ENCODE peak calls at places on chromosomes 7 and 10, in nine cellular contexts. One of them, this sample, is unnamed.

GRCh38 chr10:132984801-132985545 is 42.6 kb upstream of the CFAP46 start:
- DNase-seq in fibroblast of mammary gland: no peak
- DNase-seq in fibroblast of the aortic adventitia: peak; percentile 19
- DNase-seq in esophagus muscularis mucosa: no peak
- DNase-seq in mammary epithelial cell: no peak
- DNase-seq in cardiac muscle cell: no peak
- DNase-seq in kidney: peak; percentile 62
- DNase-seq in ovary: no peak
- DNase-seq in AG04450: no peak
- DNase-seq in this sample: no peak

GRCh38 chr7:78967046-78967445 is 486.4 kb downstream of the MAGI2 start:
- DNase-seq in kidney: no peak
- DNase-seq in fibroblast of the aortic adventitia: no peak
- DNase-seq in esophagus muscularis mucosa: no peak
- DNase-seq in cardiac muscle cell: no peak
- DNase-seq in ovary: no peak
- DNase-seq in mammary epithelial cell: no peak
- DNase-seq in fibroblast of mammary gland: peak; percentile 5
- DNase-seq in AG04450: peak; percentile 23
- DNase-seq in this sample: peak; percentile 10

GRCh38 chr7:104264281-104264680 is 56.5 kb upstream of the ORC5 start:
- DNase-seq in cardiac muscle cell: peak; percentile 4
- DNase-seq in fibroblast of mammary gland: peak; percentile 86
- DNase-seq in mammary epithelial cell: peak; percentile 65
- DNase-seq in AG04450: no peak
- DNase-seq in kidney: no peak
- DNase-seq in ovary: no peak
- DNase-seq in esophagus muscularis mucosa: no peak
- DNase-seq in fibroblast of the aortic adventitia: peak; percentile 59
- DNase-seq in this sample: peak; percentile 22

GRCh38 chr10:8150401-8150905 is 96.0 kb downstream of the GATA3 start:
- DNase-seq in cardiac muscle cell: peak; percentile 49
- DNase-seq in ovary: no peak
- DNase-seq in AG04450: no peak
- DNase-seq in esophagus muscularis mucosa: no peak
- DNase-seq in kidney: no peak
- DNase-seq in fibroblast of mammary gland: no peak
- DNase-seq in fibroblast of the aortic adventitia: no peak
- DNase-seq in mammary epithelial cell: no peak
- DNase-seq in this sample: peak; percentile 15

GRCh38 chr10:28592953-28593352 is 60.0 kb downstream of the WAC start:
- DNase-seq in fibroblast of the aortic adventitia: peak; percentile 73
- DNase-seq in esophagus muscularis mucosa: no peak
- DNase-seq in cardiac muscle cell: peak; percentile 58
- DNase-seq in ovary: no peak
- DNase-seq in fibroblast of mammary gland: peak; percentile 77
- DNase-seq in AG04450: peak; percentile 29
- DNase-seq in kidney: no peak
- DNase-seq in mammary epithelial cell: peak; percentile 68
- DNase-seq in this sample: peak; percentile 86

GRCh38 chr7:43834463-43835251 is 34.7 kb downstream of the MRPS24 start:
- DNase-seq in mammary epithelial cell: peak; percentile 66
- DNase-seq in cardiac muscle cell: peak; percentile 7
- DNase-seq in AG04450: no peak
- DNase-seq in fibroblast of mammary gland: peak; percentile 67
- DNase-seq in kidney: no peak
- DNase-seq in esophagus muscularis mucosa: no peak
- DNase-seq in fibroblast of the aortic adventitia: peak; percentile 21
- DNase-seq in ovary: no peak
- DNase-seq in this sample: peak; percentile 34

GRCh38 chr10:132702601-132703304 is 83.2 kb downstream of the NKX6-2 start:
- DNase-seq in fibroblast of the aortic adventitia: no peak
- DNase-seq in ovary: no peak
- DNase-seq in fibroblast of mammary gland: no peak
- DNase-seq in cardiac muscle cell: no peak
- DNase-seq in AG04450: no peak
- DNase-seq in kidney: peak; percentile 69
- DNase-seq in esophagus muscularis mucosa: no peak
- DNase-seq in mammary epithelial cell: no peak
- DNase-seq in this sample: no peak

GRCh38 chr10:34624323-34625153 is 190.6 kb downstream of the PARD3 start:
- DNase-seq in esophagus muscularis mucosa: peak; percentile 86
- DNase-seq in fibroblast of the aortic adventitia: no peak
- DNase-seq in kidney: no peak
- DNase-seq in cardiac muscle cell: no peak
- DNase-seq in fibroblast of mammary gland: no peak
- DNase-seq in AG04450: no peak
- DNase-seq in mammary epithelial cell: no peak
- DNase-seq in ovary: no peak
- DNase-seq in this sample: no peak

GRCh38 chr10:67629461-67629971 is 66.5 kb downstream of the CTNNA3 start:
- DNase-seq in mammary epithelial cell: peak; percentile 30
- DNase-seq in fibroblast of the aortic adventitia: peak; percentile 2
- DNase-seq in ovary: no peak
- DNase-seq in AG04450: no peak
- DNase-seq in kidney: no peak
- DNase-seq in fibroblast of mammary gland: no peak
- DNase-seq in esophagus muscularis mucosa: no peak
- DNase-seq in cardiac muscle cell: peak; percentile 8
- DNase-seq in this sample: peak; percentile 26

GRCh38 chr10:116699049-116699782 is 43.1 kb downstream of the HSPA12A start:
- DNase-seq in ovary: no peak
- DNase-seq in mammary epithelial cell: no peak
- DNase-seq in kidney: no peak
- DNase-seq in esophagus muscularis mucosa: no peak
- DNase-seq in cardiac muscle cell: no peak
- DNase-seq in fibroblast of the aortic adventitia: no peak
- DNase-seq in AG04450: no peak
- DNase-seq in fibroblast of mammary gland: no peak
- DNase-seq in this sample: no peak

GRCh38 chr7:105849122-105849855 is 27.1 kb downstream of the ATXN7L1 start:
- DNase-seq in fibroblast of mammary gland: peak; percentile 15
- DNase-seq in AG04450: no peak
- DNase-seq in mammary epithelial cell: peak; percentile 72
- DNase-seq in ovary: no peak
- DNase-seq in kidney: no peak
- DNase-seq in cardiac muscle cell: peak; percentile 12
- DNase-seq in esophagus muscularis mucosa: no peak
- DNase-seq in fibroblast of the aortic adventitia: no peak
- DNase-seq in this sample: peak; percentile 25

DNA sequence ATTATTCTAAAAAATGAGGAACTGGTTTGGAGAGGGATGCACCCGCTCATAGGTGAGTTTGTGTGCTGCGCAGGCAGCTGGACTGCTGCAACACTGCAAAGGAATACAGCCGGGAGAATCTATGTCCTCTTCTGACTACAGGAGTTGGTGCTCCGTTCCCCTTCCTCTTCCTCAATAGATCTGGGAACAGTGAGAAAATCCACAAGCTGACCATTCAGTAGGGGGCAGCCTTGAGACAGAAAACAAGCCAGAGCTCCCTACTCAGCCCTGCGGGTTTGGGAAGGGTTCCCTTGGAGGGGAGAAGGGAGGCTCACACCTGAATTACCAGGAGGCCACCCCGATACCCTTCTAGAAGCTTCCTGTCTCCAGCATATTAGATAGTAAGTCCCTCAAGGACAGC is 87.3 kb upstream of the FOXI2 start:
- DNase-seq in AG04450: no peak
- DNase-seq in kidney: no peak
- DNase-seq in mammary epithelial cell: no peak
- DNase-seq in fibroblast of mammary gland: peak; percentile 5
- DNase-seq in ovary: no peak
- DNase-seq in fibroblast of the aortic adventitia: no peak
- DNase-seq in cardiac muscle cell: no peak
- DNase-seq in esophagus muscularis mucosa: no peak
- DNase-seq in this sample: peak; percentile 8
- TF ChIP-seq CTCF in AG04450: no peak
- TF ChIP-seq CTCF in kidney: peak; percentile 16
- TF ChIP-seq CTCF in mammary epithelial cell: no peak
- TF ChIP-seq CTCF in fibroblast of mammary gland: peak; percentile 23
- TF ChIP-seq CTCF in ovary: no peak
- TF ChIP-seq CTCF in fibroblast of the aortic adventitia: no peak
- TF ChIP-seq CTCF in cardiac muscle cell: no peak
- TF ChIP-seq CTCF in esophagus muscularis mucosa: no peak
- TF ChIP-seq CTCF in this sample: peak; percentile 44

GRCh38 chr10:95544783-95545500 is 16.2 kb downstream of the SORBS1 start:
- DNase-seq in ovary: no peak
- DNase-seq in fibroblast of the aortic adventitia: no peak
- DNase-seq in mammary epithelial cell: no peak
- DNase-seq in cardiac muscle cell: no peak
- DNase-seq in AG04450: no peak
- DNase-seq in esophagus muscularis mucosa: no peak
- DNase-seq in fibroblast of mammary gland: no peak
- DNase-seq in kidney: no peak
- DNase-seq in this sample: no peak
- H3K4me3 ChIP-seq in ovary: no peak overlapping the region
- H3K4me3 ChIP-seq in fibroblast of the aortic adventitia: no peak overlapping the region
- H3K4me3 ChIP-seq in mammary epithelial cell: no peak overlapping the region
- H3K4me3 ChIP-seq in cardiac muscle cell: no peak overlapping the region
- H3K4me3 ChIP-seq in AG04450: no peak overlapping the region
- H3K4me3 ChIP-seq in esophagus muscularis mucosa: peak overlapping the region; percentile 14
- H3K4me3 ChIP-seq in fibroblast of mammary gland: no peak overlapping the region
- H3K4me3 ChIP-seq in kidney: no peak overlapping the region
- H3K4me3 ChIP-seq in this sample: no peak overlapping the region

DNA sequence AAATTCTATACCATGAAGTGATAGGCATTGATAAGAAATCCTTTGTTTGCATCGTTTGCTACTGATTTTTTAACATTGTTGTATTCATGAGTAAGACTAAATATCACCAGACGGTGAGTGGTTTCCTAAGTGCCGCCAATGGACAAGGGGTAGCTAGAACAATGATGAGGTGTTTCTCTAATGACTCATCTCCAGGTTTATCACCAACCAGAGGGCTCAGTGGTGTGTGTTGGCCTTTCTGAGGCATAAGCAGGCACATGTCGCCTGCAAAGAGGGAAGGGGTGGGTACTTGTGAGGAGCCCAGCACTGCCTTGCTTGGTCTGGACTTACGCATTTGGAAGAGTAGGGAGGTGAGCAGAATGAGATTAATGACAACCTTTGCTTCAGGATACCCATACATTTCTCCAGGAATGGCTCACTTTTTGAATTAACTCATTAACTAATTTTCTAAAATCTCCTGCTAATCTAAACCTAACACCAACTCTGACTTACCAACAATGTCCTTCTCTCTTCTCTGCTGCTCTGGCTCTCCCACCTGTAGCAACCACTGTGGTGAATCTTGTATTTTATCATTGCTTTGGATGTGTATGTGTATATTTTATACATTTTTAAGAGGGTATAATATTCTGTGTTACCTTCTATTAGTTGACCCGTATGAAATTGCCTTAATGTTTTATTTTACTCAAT is 722.6 kb downstream of the GRID1 start:
- DNase-seq in ovary: no peak
- DNase-seq in esophagus muscularis mucosa: no peak
- DNase-seq in kidney: no peak
- DNase-seq in fibroblast of the aortic adventitia: no peak
- DNase-seq in mammary epithelial cell: peak; percentile 87
- DNase-seq in cardiac muscle cell: no peak
- DNase-seq in fibroblast of mammary gland: peak; percentile 25
- DNase-seq in AG04450: no peak
- DNase-seq in this sample: no peak
- TF ChIP-seq CTCF in ovary: no peak
- TF ChIP-seq CTCF in esophagus muscularis mucosa: no peak
- TF ChIP-seq CTCF in kidney: no peak
- TF ChIP-seq CTCF in fibroblast of the aortic adventitia: no peak
- TF ChIP-seq CTCF in mammary epithelial cell: no peak
- TF ChIP-seq CTCF in cardiac muscle cell: no peak
- TF ChIP-seq CTCF in fibroblast of mammary gland: no peak
- TF ChIP-seq CTCF in AG04450: no peak
- TF ChIP-seq CTCF in this sample: no peak

GRCh38 chr10:110274629-110275028 is 30.1 kb downstream of the SMNDC1 start:
- DNase-seq in fibroblast of mammary gland: no peak
- DNase-seq in esophagus muscularis mucosa: no peak
- DNase-seq in mammary epithelial cell: no peak
- DNase-seq in cardiac muscle cell: no peak
- DNase-seq in kidney: no peak
- DNase-seq in fibroblast of the aortic adventitia: no peak
- DNase-seq in ovary: no peak
- DNase-seq in AG04450: no peak
- DNase-seq in this sample: peak; percentile 23

GRCh38 chr10:110275140-110275729 is 29.5 kb downstream of the SMNDC1 start:
- DNase-seq in kidney: no peak
- DNase-seq in esophagus muscularis mucosa: no peak
- DNase-seq in fibroblast of mammary gland: no peak
- DNase-seq in cardiac muscle cell: no peak
- DNase-seq in ovary: no peak
- DNase-seq in mammary epithelial cell: no peak
- DNase-seq in AG04450: no peak
- DNase-seq in fibroblast of the aortic adventitia: no peak
- DNase-seq in this sample: no peak

GRCh38 chr10:110274072-110274627 is 30.6 kb downstream of the SMNDC1 start:
- DNase-seq in esophagus muscularis mucosa: no peak
- DNase-seq in AG04450: no peak
- DNase-seq in ovary: no peak
- DNase-seq in kidney: no peak
- DNase-seq in mammary epithelial cell: peak; percentile 55
- DNase-seq in fibroblast of the aortic adventitia: no peak
- DNase-seq in cardiac muscle cell: no peak
- DNase-seq in fibroblast of mammary gland: no peak
- DNase-seq in this sample: no peak

GRCh38 chr10:110276603-110277002 is 28.1 kb downstream of the SMNDC1 start:
- DNase-seq in mammary epithelial cell: no peak
- DNase-seq in fibroblast of the aortic adventitia: no peak
- DNase-seq in esophagus muscularis mucosa: no peak
- DNase-seq in ovary: no peak
- DNase-seq in fibroblast of mammary gland: no peak
- DNase-seq in AG04450: no peak
- DNase-seq in kidney: no peak
- DNase-seq in cardiac muscle cell: no peak
- DNase-seq in this sample: no peak

DNA sequence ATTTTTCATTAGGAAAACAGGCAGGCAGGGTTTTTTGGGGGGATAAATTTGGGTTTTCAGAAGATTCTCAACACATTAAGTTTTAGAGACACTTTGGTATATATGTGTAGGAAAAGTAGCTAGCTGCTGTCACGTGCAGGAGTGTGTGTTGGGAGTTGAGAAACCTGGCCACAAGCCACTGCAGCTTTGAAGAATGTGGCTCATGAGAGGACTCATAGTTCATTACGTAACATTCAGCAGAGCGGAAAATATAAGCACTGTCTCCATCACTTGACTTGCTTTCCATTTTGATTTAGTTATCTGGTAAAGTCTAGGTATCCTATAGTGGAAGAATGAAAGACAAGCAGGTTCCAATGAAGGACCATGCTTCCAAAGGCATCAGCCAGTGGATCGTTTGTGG is 31.2 kb downstream of the SMNDC1 start:
- DNase-seq in cardiac muscle cell: peak; percentile 94
- DNase-seq in AG04450: peak; percentile 57
- DNase-seq in ovary: peak; percentile 62
- DNase-seq in fibroblast of mammary gland: peak; percentile 88
- DNase-seq in kidney: peak; percentile 71
- DNase-seq in fibroblast of the aortic adventitia: peak; percentile 88
- DNase-seq in mammary epithelial cell: peak; percentile 81
- DNase-seq in esophagus muscularis mucosa: peak; percentile 92
- DNase-seq in this sample: peak; percentile 94
- H3K4me3 ChIP-seq in cardiac muscle cell: no peak overlapping the region
- H3K4me3 ChIP-seq in AG04450: no peak overlapping the region
- H3K4me3 ChIP-seq in ovary: no peak overlapping the region
- H3K4me3 ChIP-seq in fibroblast of mammary gland: no peak overlapping the region
- H3K4me3 ChIP-seq in kidney: no peak overlapping the region
- H3K4me3 ChIP-seq in fibroblast of the aortic adventitia: no peak overlapping the region
- H3K4me3 ChIP-seq in mammary epithelial cell: no peak overlapping the region
- H3K4me3 ChIP-seq in esophagus muscularis mucosa: no peak overlapping the region
- H3K4me3 ChIP-seq in this sample: no peak overlapping the region